ENCODE peak calls at places on chromosomes 6 and 20, in five cellular contexts. P, F, J, G and S are unnamed samples. For H3K36me3 and H3K27me3, the result is how much of the 10 kb centered on the place peaks cover.

GRCh38 chr20:61896058-61896961 is 169.4 kb downstream of the TAF4 start:
- DNase-seq in F (no peak), G (peak), J (no peak), P (no peak), S (peak)

GRCh38 chr6:21214738-21215448 is 378.7 kb upstream of the SOX4 start:
- DNase-seq in P (no peak), G (no peak), F (no peak), J (no peak), S (peak)

GRCh38 chr6:30821862-30822784 is 62.2 kb upstream of the DDR1 start:
- DNase-seq in J (no peak), G (no peak), F (no peak), P (no peak), S (peak)

GRCh38 chr20:38109657-38110524 is 55.2 kb downstream of the TGM2 start:
- DNase-seq in G (no peak), F (peak), J (no peak), P (peak), S (peak)

GRCh38 chr6:31652925-31653724 is 664 bp upstream of the BAG6 start:
- DNase-seq in P (peak), J (peak), G (peak), F (no peak), S (no peak)

GRCh38 chr6:16674666-16675392 is 86.4 kb downstream of the ATXN1 start:
- DNase-seq in G (no peak), J (no peak), P (no peak), F (peak), S (no peak)

GRCh38 chr6:22295145-22295544 is 1.7 kb downstream of the PRL start:
- DNase-seq in P (no peak), F (no peak), J (no peak), G (no peak), S (no peak)

GRCh38 chr6:158817298-158818007 is 1.7 kb downstream of the EZR start:
- DNase-seq in P (peak), J (no peak), G (no peak), F (no peak), S (no peak)

GRCh38 chr6:170247178-170247701 is 43.6 kb downstream of the DLL1 start:
- DNase-seq in F (no peak), G (no peak), J (no peak), P (no peak), S (peak)

GRCh38 chr6:158042245-158042798 is 60.7 kb downstream of the SYNJ2 start:
- DNase-seq in J (no peak), P (no peak), G (no peak), F (no peak), S (peak)

GRCh38 chr20:57244221-57244585 is 22.2 kb downstream of the BMP7 start:
- DNase-seq in P (no peak), G (no peak), J (no peak), F (no peak), S (no peak)

GRCh38 chr6:118187568-118188164 is 280.6 kb downstream of the SLC35F1 start:
- DNase-seq in F (no peak), J (no peak), P (no peak), G (no peak), S (no peak)

GRCh38 chr6:38136547-38136946 is 317.0 kb downstream of the ZFAND3 start:
- DNase-seq in F (no peak), P (no peak), J (no peak), G (no peak), S (no peak)

GRCh38 chr20:1868856-1869255 is 26.4 kb upstream of the SIRPA start:
- DNase-seq in J (no peak), P (no peak), G (no peak), F (no peak), S (no peak)

GRCh38 chr6:53377793-53378192 is 29.0 kb upstream of the ELOVL5 start:
- DNase-seq in P (no peak), F (no peak), G (no peak), J (no peak), S (no peak)

GRCh38 chr6:140893432-140893831 is 1239.3 kb upstream of the GJE1 start:
- DNase-seq in P (no peak), J (no peak), G (no peak), F (no peak), S (no peak)

GRCh38 chr20:37518606-37519507 is 2.2 kb upstream of the NNAT start:
- DNase-seq in F (no peak), G (no peak), J (no peak), P (no peak), S (no peak)

GRCh38 chr20:60057866-60058807 is 99.9 kb downstream of the CDH26 start:
- DNase-seq in J (no peak), F (no peak), G (peak), P (peak), S (peak)

GRCh38 chr6:36949636-36950035 is 4.9 kb upstream of the PI16 start:
- DNase-seq in P (no peak), F (no peak), G (no peak), J (no peak), S (peak)

GRCh38 chr20:592506-592905 is 17.6 kb downstream of the TCF15 start:
- DNase-seq in G (no peak), P (no peak), F (no peak), J (no peak), S (no peak)

GRCh38 chr6:153215242-153215641 is 84.2 kb upstream of the RGS17 start:
- DNase-seq in P (no peak), J (no peak), F (no peak), G (no peak), S (no peak)

GRCh38 chr20:7493311-7493710 is 446.9 kb downstream of the HAO1 start:
- DNase-seq in J (no peak), P (no peak), G (no peak), F (no peak), S (no peak)

GRCh38 chr6:23173231-23173630 is 603.9 kb downstream of the HDGFL1 start:
- DNase-seq in P (no peak), F (no peak), J (no peak), G (no peak), S (peak)

GRCh38 chr20:44488551-44488950 is 12.9 kb downstream of the TTPAL start:
- DNase-seq in J (no peak), P (no peak), G (no peak), F (no peak), S (no peak)
- H3K36me3 ChIP-seq in J (half or more), P (under half), G (under half), F (under half), S (under half)

GRCh38 chr6:104954091-104954797 is 2.7 kb upstream of the LIN28B start:
- DNase-seq in J (no peak), G (no peak), F (no peak), P (no peak), S (no peak)
- H3K4me3 ChIP-seq in J (no peak), G (no peak), F (no peak), P (no peak), S (no peak)

DNA sequence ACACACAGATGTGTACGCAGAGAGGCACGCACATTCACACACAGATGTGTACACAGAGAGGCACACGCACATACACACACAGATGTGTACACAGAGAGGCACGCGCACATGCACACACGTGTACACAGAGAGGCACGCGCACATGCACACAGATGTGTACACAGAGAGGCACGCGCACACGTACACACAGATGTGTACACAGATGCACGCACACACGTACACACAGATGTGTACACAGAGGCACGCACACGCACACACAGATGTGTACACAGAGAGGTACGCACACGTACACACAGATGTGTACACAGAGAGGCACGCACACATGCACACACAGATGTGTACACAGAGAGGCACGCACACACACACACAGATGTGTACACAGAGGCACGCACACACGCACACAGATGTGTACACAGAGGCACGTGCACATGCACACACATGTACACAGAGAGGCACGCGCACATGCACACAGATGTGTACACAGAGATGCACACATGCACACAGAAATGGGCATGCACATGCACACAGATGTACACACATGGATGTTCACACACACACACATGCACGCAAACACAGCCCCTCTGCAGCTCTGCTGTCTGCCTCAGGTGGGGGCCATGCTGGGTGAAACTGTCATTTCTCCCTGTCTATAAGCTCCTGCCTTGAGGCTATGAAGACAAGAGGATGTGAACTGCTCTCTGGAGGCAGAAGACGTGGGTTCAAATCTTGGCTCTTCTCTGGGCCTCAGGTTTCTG is 14.3 kb upstream of the MYT1 start:
- DNase-seq in J (peak), P (no peak), F (no peak), G (no peak), S (no peak)
- H3K27me3 ChIP-seq in J (under half), P (under half), F (under half), G (under half), S (under half)

GRCh38 chr6:83155794-83156193 is 37.3 kb downstream of the PGM3 start:
- DNase-seq in J (no peak), P (no peak), G (no peak), F (no peak), S (no peak)

GRCh38 chr6:83160167-83160566 is 32.9 kb downstream of the PGM3 start:
- DNase-seq in J (no peak), P (no peak), G (no peak), F (no peak), S (no peak)
- H3K36me3 ChIP-seq in J (half or more), P (under half), G (under half), F (under half), S (under half)

GRCh38 chr20:53677447-53678314 is 84.0 kb upstream of the ZNF217 start:
- DNase-seq in P (no peak), G (no peak), F (no peak), J (no peak), S (no peak)
- H3K4me3 ChIP-seq in P (no peak), G (no peak), F (no peak), J (no peak), S (no peak)

GRCh38 chr6:57162008-57162407 is 10.1 kb upstream of the BAG2 start:
- DNase-seq in J (no peak), P (no peak), G (no peak), F (no peak), S (no peak)

GRCh38 chr6:57159127-57159526 is 13.0 kb upstream of the BAG2 start:
- DNase-seq in J (no peak), G (no peak), P (no peak), F (no peak), S (peak)

GRCh38 chr6:57162516-57162915 is 9.6 kb upstream of the BAG2 start:
- DNase-seq in J (no peak), P (no peak), F (no peak), G (no peak), S (no peak)

DNA sequence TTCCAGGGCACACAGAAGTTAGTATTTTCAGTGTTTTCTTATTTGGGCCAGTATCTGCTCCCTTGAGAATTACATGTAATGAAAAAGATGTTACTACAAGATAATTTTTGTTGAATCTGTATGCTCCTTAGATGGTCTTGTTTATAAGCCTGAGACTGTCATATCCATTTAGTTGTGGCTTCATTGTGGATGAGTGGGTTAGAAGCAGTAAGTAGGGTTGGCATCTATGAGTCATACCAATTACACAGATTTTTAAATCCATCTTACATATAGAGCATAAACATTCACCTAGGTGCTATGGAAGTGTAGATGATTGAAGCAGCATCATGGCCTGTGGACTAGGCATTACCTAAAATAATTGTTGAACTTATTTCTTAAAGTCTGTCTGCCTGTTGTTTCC is 13.5 kb upstream of the BAG2 start:
- DNase-seq in F (no peak), G (no peak), J (no peak), P (no peak), S (peak)
- H3K27me3 ChIP-seq in F (under half), G (under half), J (under half), P (under half), S (under half)

DNA sequence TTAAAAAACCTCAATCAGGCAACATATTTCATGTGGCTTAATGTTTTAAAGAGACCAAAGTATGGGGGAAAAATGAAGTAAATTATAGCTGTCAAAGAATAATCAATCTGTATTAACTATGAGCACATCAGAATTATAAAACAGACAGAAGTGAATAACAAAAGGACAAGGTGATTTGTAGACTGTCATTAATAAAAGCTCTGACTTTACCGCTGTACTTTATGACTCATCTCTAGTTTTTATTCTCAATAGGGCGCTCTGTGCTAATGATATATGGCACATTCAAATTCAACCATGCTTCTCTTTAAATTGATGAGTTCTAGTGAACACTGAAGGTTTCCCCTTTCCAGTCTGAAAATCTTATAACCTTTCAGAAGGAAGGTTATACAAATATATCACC is 72.0 kb downstream of the PREP start:
- DNase-seq in P (no peak), F (no peak), G (no peak), J (no peak), S (no peak)
- H3K36me3 ChIP-seq in P (under half), F (under half), G (under half), J (under half), S (under half)

DNA sequence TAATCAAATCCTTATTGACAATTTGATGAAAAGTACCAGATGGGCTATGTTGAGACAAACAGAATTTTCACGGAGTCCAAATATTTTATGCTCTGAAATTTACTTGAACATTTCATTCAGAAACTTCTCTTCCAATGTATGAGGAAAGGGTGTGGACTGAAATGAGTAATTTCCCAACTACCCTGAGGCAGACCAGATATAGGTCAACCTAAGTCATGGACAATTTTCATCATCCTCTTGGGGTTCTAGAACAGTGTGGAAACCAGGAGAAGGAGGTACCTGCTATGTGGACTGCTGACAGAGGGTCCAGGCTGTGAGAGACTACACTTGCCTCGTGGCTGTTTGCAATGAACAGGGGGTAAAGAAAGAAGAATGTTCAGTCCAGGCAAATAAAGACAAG is 323.0 kb downstream of the ESR1 start:
- DNase-seq in G (no peak), J (no peak), P (no peak), F (no peak), S (peak)
- H3K4me3 ChIP-seq in G (no peak), J (peak), P (no peak), F (no peak), S (no peak)

DNA sequence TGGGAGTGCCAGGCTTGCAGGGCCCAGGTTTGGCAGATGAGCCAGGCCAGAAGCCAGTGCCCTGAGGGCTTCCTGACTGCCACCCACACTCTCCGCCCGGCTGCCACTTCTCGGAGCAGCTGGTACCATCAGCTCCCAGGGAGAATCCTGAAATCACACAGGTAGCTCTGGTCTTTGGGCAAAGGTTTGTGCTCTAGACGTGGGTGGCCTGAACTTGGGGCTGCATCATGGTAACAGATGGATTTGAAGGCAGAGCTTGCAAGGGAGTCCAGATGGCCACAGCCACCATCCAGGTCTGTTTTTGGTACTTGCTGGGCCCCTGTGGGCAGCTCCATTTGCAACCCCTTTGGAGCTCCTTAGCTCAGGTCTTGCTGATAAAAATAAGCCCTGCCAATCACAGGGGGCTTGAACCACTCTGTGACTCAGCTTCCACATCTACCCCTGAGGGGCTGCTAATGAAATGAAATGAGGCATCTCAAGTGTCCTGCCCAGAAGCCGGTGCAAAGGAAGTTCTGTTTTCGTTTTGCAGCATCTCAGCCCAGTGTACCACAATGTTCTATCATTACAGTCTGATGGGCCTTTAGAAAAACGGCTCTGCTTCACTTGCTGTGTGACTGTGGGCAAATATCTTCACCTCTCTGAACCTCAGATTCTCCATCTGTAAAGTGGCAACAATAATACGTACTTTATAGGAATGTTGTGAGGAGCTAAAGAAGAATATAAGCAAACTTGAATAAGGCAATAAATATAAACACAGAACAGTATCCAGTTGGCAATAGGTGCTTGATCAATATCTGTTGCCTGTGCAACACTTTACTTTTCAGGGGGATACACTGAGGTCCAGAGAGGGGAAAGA is 25.1 kb upstream of the CDH22 start:
- DNase-seq in G (no peak), P (no peak), J (no peak), F (no peak), S (no peak)
- H3K27me3 ChIP-seq in G (under half), P (under half), J (half or more), F (under half), S (under half)

GRCh38 chr6:90072501-90072900 is 178.2 kb downstream of the GJA10 start:
- DNase-seq in P (no peak), G (no peak), F (no peak), J (no peak), S (peak)

GRCh38 chr6:90066715-90067114 is 172.4 kb downstream of the GJA10 start:
- DNase-seq in J (no peak), F (no peak), G (no peak), P (no peak), S (no peak)

GRCh38 chr6:90065173-90065572 is 170.9 kb downstream of the GJA10 start:
- DNase-seq in P (no peak), F (no peak), G (no peak), J (no peak), S (no peak)

GRCh38 chr6:90068264-90068663 is 174.0 kb downstream of the GJA10 start:
- DNase-seq in G (no peak), J (no peak), F (no peak), P (no peak), S (peak)

GRCh38 chr6:90068835-90069478 is 174.7 kb downstream of the GJA10 start:
- DNase-seq in J (no peak), P (no peak), G (no peak), F (no peak), S (no peak)
- H3K36me3 ChIP-seq in J (under half), P (under half), G (under half), F (under half), S (under half)